ENCODE peak calls at places on chromosomes 7 and 10, in seven cellular contexts. M is KG1, R is nephron progenitor cell, S is HEK293T, I is stomach, C is uterus, G is GM10248. U is an unnamed sample.

GRCh38 chr10:25076501-25077197 is 60.2 kb downstream of the THNSL1 start:
- DNase-seq in S (no peak), G (no peak), M (no peak), I (no peak), R (no peak), C (no peak), U (no peak)

GRCh38 chr10:123270806-123271205 is 116.6 kb downstream of the BUB3 start:
- DNase-seq in S (no peak), I (no peak), C (no peak), M (no peak), R (no peak), G (no peak), U (no peak)

GRCh38 chr7:77266162-77266807 is 66.7 kb upstream of the FGL2 start:
- DNase-seq in R (no peak), C (no peak), M (no peak), S (no peak), G (peak), I (no peak), U (no peak)

GRCh38 chr10:33460461-33461294 is 126.2 kb upstream of the NRP1 start:
- DNase-seq in R (no peak), G (no peak), C (peak), S (no peak), I (peak), M (no peak), U (peak)

GRCh38 chr7:105353752-105354328 is 34.9 kb downstream of the SRPK2 start:
- DNase-seq in C (peak), S (no peak), R (no peak), M (no peak), G (no peak), I (peak), U (peak)

GRCh38 chr7:30430300-30430699 is 48.3 kb downstream of the NOD1 start:
- DNase-seq in G (no peak), R (no peak), M (no peak), C (no peak), S (no peak), I (no peak), U (no peak)

GRCh38 chr10:32256613-32257437 is 90.1 kb downstream of the EPC1 start:
- DNase-seq in R (peak), I (peak), G (peak), S (peak), C (peak), M (peak), U (peak)

GRCh38 chr7:2843191-2843685 is 870 bp downstream of the GNA12 start:
- DNase-seq in G (no peak), I (no peak), S (no peak), R (no peak), C (no peak), M (no peak), U (no peak)

GRCh38 chr10:119115921-119116320 is 12.0 kb downstream of the DENND10 start:
- DNase-seq in G (no peak), S (no peak), R (no peak), I (no peak), M (no peak), C (no peak), U (no peak)

GRCh38 chr10:85671530-85671929 is 695.1 kb downstream of the GRID1 start:
- DNase-seq in C (no peak), G (no peak), M (no peak), R (no peak), S (no peak), I (no peak), U (no peak)

GRCh38 chr7:81715984-81716588 is 53.8 kb downstream of the HGF start:
- DNase-seq in C (no peak), I (no peak), R (no peak), M (no peak), G (no peak), S (no peak), U (no peak)

GRCh38 chr7:92955081-92955480 is 118.7 kb upstream of the CDK6 start:
- DNase-seq in R (no peak), S (peak), G (no peak), M (no peak), C (no peak), I (no peak), U (no peak)

GRCh38 chr10:119333146-119333792 is 125.9 kb downstream of the GRK5 start:
- DNase-seq in G (no peak), M (no peak), I (no peak), S (no peak), C (no peak), R (no peak), U (no peak)

GRCh38 chr10:75197906-75198305 is 12.7 kb upstream of the VDAC2 start:
- DNase-seq in I (no peak), G (no peak), R (no peak), M (no peak), C (no peak), S (no peak), U (peak)

GRCh38 chr10:4656576-4657194 is 169.3 kb upstream of the AKR1E2 start:
- DNase-seq in M (peak), I (peak), C (peak), G (peak), R (peak), S (peak), U (peak)

GRCh38 chr10:17951868-17952371 is at the start of gene SLC39A12:
- DNase-seq in I (no peak), R (no peak), S (no peak), G (no peak), C (no peak), M (no peak), U (no peak)

GRCh38 chr10:128147669-128148068 is 21.4 kb upstream of the MKI67 start:
- DNase-seq in R (no peak), C (no peak), G (no peak), M (no peak), I (no peak), S (no peak), U (no peak)

GRCh38 chr7:122339145-122339904 is 34.8 kb upstream of the FEZF1 start:
- DNase-seq in I (no peak), M (no peak), C (no peak), S (no peak), R (no peak), G (no peak), U (no peak)

GRCh38 chr10:119620241-119620753 is 23.5 kb upstream of the TIAL1 start:
- DNase-seq in I (no peak), G (no peak), M (no peak), S (no peak), C (no peak), R (no peak), U (no peak)

GRCh38 chr7:70582921-70583895 is 548.7 kb upstream of the GALNT17 start:
- DNase-seq in M (no peak), S (peak), R (no peak), C (no peak), I (no peak), G (no peak), U (no peak)

GRCh38 chr10:21363753-21364104 is 161.8 kb downstream of the SKIDA1 start:
- DNase-seq in I (no peak), S (no peak), R (no peak), G (no peak), C (no peak), M (no peak), U (no peak)

GRCh38 chr10:58806970-58807630 is 294.4 kb downstream of the BICC1 start:
- DNase-seq in R (no peak), I (no peak), S (no peak), G (no peak), C (no peak), M (no peak), U (no peak)

U was measured in right atrium auricular region.